ENCODE peak calls at places on chromosomes 4 and X, in five cellular contexts. One of them, this sample, is unnamed.

GRCh38 chr4:146852365-146852764 is 93.3 kb downstream of the TTC29 start:
- DNase-seq in AG20443: no peak
- DNase-seq in nephron progenitor cell: no peak
- DNase-seq in RCC 7860: no peak
- DNase-seq in fibroblast of gingiva: no peak
- DNase-seq in this sample: no peak

GRCh38 chr4:121278811-121279368 is 101.9 kb downstream of the QRFPR start:
- DNase-seq in AG20443: peak
- DNase-seq in nephron progenitor cell: no peak
- DNase-seq in RCC 7860: no peak
- DNase-seq in fibroblast of gingiva: no peak
- DNase-seq in this sample: no peak

GRCh38 chr4:30726090-30726668 is 6.0 kb downstream of the PCDH7 start:
- DNase-seq in AG20443: no peak
- DNase-seq in nephron progenitor cell: no peak
- DNase-seq in RCC 7860: no peak
- DNase-seq in fibroblast of gingiva: no peak
- DNase-seq in this sample: no peak

GRCh38 chrX:110032534-110033161 is 29.7 kb downstream of the TMEM164 start:
- DNase-seq in AG20443: no peak
- DNase-seq in nephron progenitor cell: no peak
- DNase-seq in RCC 7860: no peak
- DNase-seq in fibroblast of gingiva: no peak
- DNase-seq in this sample: no peak

GRCh38 chr4:10033191-10033881 is 12.0 kb upstream of the SLC2A9 start:
- DNase-seq in AG20443: peak
- DNase-seq in nephron progenitor cell: no peak
- DNase-seq in RCC 7860: peak
- DNase-seq in fibroblast of gingiva: peak
- DNase-seq in this sample: peak

GRCh38 chr4:186854256-186854655 is 130.6 kb upstream of the FAT1 start:
- DNase-seq in AG20443: no peak
- DNase-seq in nephron progenitor cell: no peak
- DNase-seq in RCC 7860: no peak
- DNase-seq in fibroblast of gingiva: no peak
- DNase-seq in this sample: no peak

GRCh38 chrX:72021975-72022374 is 109.7 kb downstream of the RTL5 start:
- DNase-seq in AG20443: no peak
- DNase-seq in nephron progenitor cell: no peak
- DNase-seq in RCC 7860: no peak
- DNase-seq in fibroblast of gingiva: no peak
- DNase-seq in this sample: no peak

GRCh38 chrX:133741303-133741702 is 244.1 kb downstream of the GPC3 start:
- DNase-seq in AG20443: no peak
- DNase-seq in nephron progenitor cell: no peak
- DNase-seq in RCC 7860: no peak
- DNase-seq in fibroblast of gingiva: no peak
- DNase-seq in this sample: no peak

GRCh38 chr4:51884055-51884454 is 41.1 kb downstream of the DCUN1D4 start:
- DNase-seq in AG20443: no peak
- DNase-seq in nephron progenitor cell: no peak
- DNase-seq in RCC 7860: no peak
- DNase-seq in fibroblast of gingiva: peak
- DNase-seq in this sample: no peak

GRCh38 chrX:153319295-153319694 is 2.3 kb downstream of the PNMA6F start:
- DNase-seq in AG20443: no peak
- DNase-seq in nephron progenitor cell: no peak
- DNase-seq in RCC 7860: no peak
- DNase-seq in fibroblast of gingiva: no peak
- DNase-seq in this sample: no peak

GRCh38 chrX:794311-794710 is 163.7 kb downstream of the SHOX start:
- DNase-seq in AG20443: no peak
- DNase-seq in nephron progenitor cell: no peak
- DNase-seq in RCC 7860: no peak
- DNase-seq in fibroblast of gingiva: no peak
- DNase-seq in this sample: no peak

GRCh38 chr4:189081831-189082230 is 858.8 kb upstream of the FRG1 start:
- DNase-seq in AG20443: no peak
- DNase-seq in nephron progenitor cell: no peak
- DNase-seq in RCC 7860: peak
- DNase-seq in fibroblast of gingiva: no peak
- DNase-seq in this sample: no peak

GRCh38 chr4:11428161-11428700 is 463 bp downstream of the HS3ST1 start:
- DNase-seq in AG20443: no peak
- DNase-seq in nephron progenitor cell: peak
- DNase-seq in RCC 7860: no peak
- DNase-seq in fibroblast of gingiva: no peak
- DNase-seq in this sample: no peak

GRCh38 chrX:46354481-46354880 is 190.7 kb downstream of the ZNF674 start:
- DNase-seq in AG20443: no peak
- DNase-seq in nephron progenitor cell: no peak
- DNase-seq in RCC 7860: no peak
- DNase-seq in fibroblast of gingiva: no peak
- DNase-seq in this sample: no peak

GRCh38 chr4:65302145-65302544 is 368.1 kb downstream of the EPHA5 start:
- DNase-seq in AG20443: no peak
- DNase-seq in nephron progenitor cell: no peak
- DNase-seq in RCC 7860: no peak
- DNase-seq in fibroblast of gingiva: no peak
- DNase-seq in this sample: no peak

GRCh38 chr4:102594000-102594399 is 92.8 kb downstream of the NFKB1 start:
- DNase-seq in AG20443: no peak
- DNase-seq in nephron progenitor cell: no peak
- DNase-seq in RCC 7860: no peak
- DNase-seq in fibroblast of gingiva: no peak
- DNase-seq in this sample: no peak

GRCh38 chr4:76197971-76198410 is 15.6 kb downstream of the SCARB2 start:
- DNase-seq in AG20443: peak
- DNase-seq in nephron progenitor cell: peak
- DNase-seq in RCC 7860: no peak
- DNase-seq in fibroblast of gingiva: peak
- DNase-seq in this sample: peak

GRCh38 chr4:46508216-46508615 is 118.3 kb upstream of the GABRA2 start:
- DNase-seq in AG20443: no peak
- DNase-seq in nephron progenitor cell: no peak
- DNase-seq in RCC 7860: no peak
- DNase-seq in fibroblast of gingiva: no peak
- DNase-seq in this sample: no peak

GRCh38 chr4:7384003-7384928 is 50.5 kb downstream of the PSAPL1 start:
- DNase-seq in AG20443: no peak
- DNase-seq in nephron progenitor cell: no peak
- DNase-seq in RCC 7860: no peak
- DNase-seq in fibroblast of gingiva: no peak
- DNase-seq in this sample: no peak

GRCh38 chr4:168743576-168743975 is 246.7 kb downstream of the PALLD start:
- DNase-seq in AG20443: no peak
- DNase-seq in nephron progenitor cell: no peak
- DNase-seq in RCC 7860: no peak
- DNase-seq in fibroblast of gingiva: peak
- DNase-seq in this sample: no peak

GRCh38 chr4:11106190-11106589 is 322.5 kb downstream of the HS3ST1 start:
- DNase-seq in AG20443: no peak
- DNase-seq in nephron progenitor cell: no peak
- DNase-seq in RCC 7860: peak
- DNase-seq in fibroblast of gingiva: no peak
- DNase-seq in this sample: no peak

GRCh38 chr4:83961575-83961974 is 425.7 kb downstream of the GPAT3 start:
- DNase-seq in AG20443: peak
- DNase-seq in nephron progenitor cell: no peak
- DNase-seq in RCC 7860: peak
- DNase-seq in fibroblast of gingiva: peak
- DNase-seq in this sample: no peak

GRCh38 chr4:184126800-184127199 is 90.9 kb downstream of the ENPP6 start:
- DNase-seq in AG20443: no peak
- DNase-seq in nephron progenitor cell: no peak
- DNase-seq in RCC 7860: no peak
- DNase-seq in fibroblast of gingiva: no peak
- DNase-seq in this sample: no peak

GRCh38 chr4:65825121-65825520 is 154.8 kb upstream of the EPHA5 start:
- DNase-seq in AG20443: no peak
- DNase-seq in nephron progenitor cell: no peak
- DNase-seq in RCC 7860: peak
- DNase-seq in fibroblast of gingiva: no peak
- DNase-seq in this sample: no peak

GRCh38 chr4:84792366-84793301 is 173.9 kb downstream of the WDFY3 start:
- DNase-seq in AG20443: peak
- DNase-seq in nephron progenitor cell: no peak
- DNase-seq in RCC 7860: no peak
- DNase-seq in fibroblast of gingiva: peak
- DNase-seq in this sample: peak

GRCh38 chrX:119690921-119691716 is 1.8 kb downstream of the SEPTIN6 start:
- DNase-seq in AG20443: peak
- DNase-seq in nephron progenitor cell: peak
- DNase-seq in RCC 7860: no peak
- DNase-seq in fibroblast of gingiva: no peak
- DNase-seq in this sample: peak

GRCh38 chrX:37690123-37690522 is 4.5 kb downstream of the XK start:
- DNase-seq in AG20443: no peak
- DNase-seq in nephron progenitor cell: no peak
- DNase-seq in RCC 7860: no peak
- DNase-seq in fibroblast of gingiva: no peak
- DNase-seq in this sample: no peak

GRCh38 chr4:119682080-119682479 is 53.5 kb upstream of the PDE5A start:
- DNase-seq in AG20443: no peak
- DNase-seq in nephron progenitor cell: no peak
- DNase-seq in RCC 7860: no peak
- DNase-seq in fibroblast of gingiva: no peak
- DNase-seq in this sample: no peak

GRCh38 chrX:52341493-52341892 is 27.3 kb upstream of the XAGE2 start:
- DNase-seq in AG20443: no peak
- DNase-seq in nephron progenitor cell: no peak
- DNase-seq in RCC 7860: peak
- DNase-seq in fibroblast of gingiva: no peak
- DNase-seq in this sample: peak

GRCh38 chr4:10715696-10716095 is 31.1 kb upstream of the CLNK start:
- DNase-seq in AG20443: no peak
- DNase-seq in nephron progenitor cell: no peak
- DNase-seq in RCC 7860: no peak
- DNase-seq in fibroblast of gingiva: no peak
- DNase-seq in this sample: peak

GRCh38 chrX:44042124-44042523 is 68.9 kb upstream of the NDP start:
- DNase-seq in AG20443: no peak
- DNase-seq in nephron progenitor cell: no peak
- DNase-seq in RCC 7860: no peak
- DNase-seq in fibroblast of gingiva: peak
- DNase-seq in this sample: no peak

GRCh38 chr4:40608628-40609027 is 21.0 kb downstream of the RBM47 start:
- DNase-seq in AG20443: peak
- DNase-seq in nephron progenitor cell: no peak
- DNase-seq in RCC 7860: no peak
- DNase-seq in fibroblast of gingiva: peak
- DNase-seq in this sample: peak

GRCh38 chr4:45030059-45030458 is 303.7 kb upstream of the GNPDA2 start:
- DNase-seq in AG20443: no peak
- DNase-seq in nephron progenitor cell: no peak
- DNase-seq in RCC 7860: no peak
- DNase-seq in fibroblast of gingiva: no peak
- DNase-seq in this sample: no peak

GRCh38 chrX:30561191-30561590 is 16.4 kb downstream of the TASL start:
- DNase-seq in AG20443: peak
- DNase-seq in nephron progenitor cell: no peak
- DNase-seq in RCC 7860: no peak
- DNase-seq in fibroblast of gingiva: peak
- DNase-seq in this sample: no peak

GRCh38 chr4:73726000-73726399 is 14.4 kb upstream of the CXCL8 start:
- DNase-seq in AG20443: peak
- DNase-seq in nephron progenitor cell: no peak
- DNase-seq in RCC 7860: peak
- DNase-seq in fibroblast of gingiva: peak
- DNase-seq in this sample: peak

GRCh38 chr4:6492027-6492590 is 19.7 kb upstream of the PPP2R2C start:
- DNase-seq in AG20443: no peak
- DNase-seq in nephron progenitor cell: no peak
- DNase-seq in RCC 7860: no peak
- DNase-seq in fibroblast of gingiva: no peak
- DNase-seq in this sample: no peak